ENCODE peak calls at places on chromosomes 5 and 9, in four cellular contexts. G is Peyer's patch; T is Panc1; L is CD8-positive, alpha-beta memory T cell. B is an unnamed sample.

GRCh38 chr5:134576386-134577021 is 51.0 kb downstream of the JADE2 start:
- DNase-seq in G (no peak), T (no peak), L (no peak), B (no peak)

GRCh38 chr5:9108156-9108555 is 437.7 kb downstream of the SEMA5A start:
- DNase-seq in G (no peak), T (no peak), L (no peak), B (no peak)

GRCh38 chr9:132519033-132519432 is 63.4 kb upstream of the BARHL1 start:
- DNase-seq in G (no peak), T (no peak), L (no peak), B (no peak)

GRCh38 chr5:59587489-59588337 is 305.8 kb downstream of the PDE4D start:
- DNase-seq in G (no peak), T (no peak), L (no peak), B (no peak)

GRCh38 chr9:4065054-4065453 is 234.8 kb downstream of the GLIS3 start:
- DNase-seq in G (no peak), T (no peak), L (no peak), B (no peak)

GRCh38 chr5:128245974-128246373 is 162.4 kb downstream of the SLC12A2 start:
- DNase-seq in G (no peak), T (no peak), L (no peak), B (no peak)

GRCh38 chr5:144504929-144505578 is 334.4 kb downstream of the KCTD16 start:
- DNase-seq in G (no peak), T (no peak), L (no peak), B (no peak)

GRCh38 chr5:91266184-91266705 is 116.9 kb downstream of the ARRDC3 start:
- DNase-seq in G (no peak), T (peak; percentile 53), L (no peak), B (no peak)

GRCh38 chr5:77620404-77620803 is 18.1 kb downstream of the OTP start:
- DNase-seq in G (no peak), T (no peak), L (no peak), B (no peak)

GRCh38 chr9:112970939-112971338 is 41.1 kb downstream of the ZNF883 start:
- DNase-seq in G (no peak), T (no peak), L (no peak), B (no peak)

GRCh38 chr5:72377920-72378635 is 57.9 kb downstream of the PTCD2 start:
- DNase-seq in G (no peak), T (no peak), L (no peak), B (no peak)

GRCh38 chr9:116585896-116586295 is 101.2 kb upstream of the TRIM32 start:
- DNase-seq in G (no peak), T (no peak), L (no peak), B (no peak)
- H3K27ac ChIP-seq in G (no peak overlapping the region), T (no peak overlapping the region), L (no peak overlapping the region), B (no peak overlapping the region)

DNA sequence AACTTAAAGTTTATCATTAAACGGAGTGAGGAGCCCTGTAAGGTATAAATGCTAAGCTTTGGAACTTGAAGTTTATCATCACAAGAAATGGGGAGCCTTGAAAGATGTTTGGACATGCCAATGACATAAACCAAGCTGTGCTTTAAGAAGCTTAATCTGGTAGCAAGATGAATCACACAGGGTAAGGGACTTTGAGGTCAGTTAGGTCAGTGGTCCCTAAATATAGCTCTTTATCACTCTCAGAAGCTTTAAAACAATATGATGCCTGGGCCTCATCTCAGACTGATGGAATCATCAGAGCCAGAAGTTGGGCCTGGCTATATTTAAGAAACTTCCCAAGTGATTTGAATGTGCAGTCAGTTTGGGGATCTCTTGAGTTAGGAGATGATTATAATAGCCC is 85.7 kb downstream of the TNC start:
- DNase-seq in G (no peak), T (no peak), L (no peak), B (no peak)
- H3K27ac ChIP-seq in G (no peak overlapping the region), T (no peak overlapping the region), L (no peak overlapping the region), B (no peak overlapping the region)

DNA sequence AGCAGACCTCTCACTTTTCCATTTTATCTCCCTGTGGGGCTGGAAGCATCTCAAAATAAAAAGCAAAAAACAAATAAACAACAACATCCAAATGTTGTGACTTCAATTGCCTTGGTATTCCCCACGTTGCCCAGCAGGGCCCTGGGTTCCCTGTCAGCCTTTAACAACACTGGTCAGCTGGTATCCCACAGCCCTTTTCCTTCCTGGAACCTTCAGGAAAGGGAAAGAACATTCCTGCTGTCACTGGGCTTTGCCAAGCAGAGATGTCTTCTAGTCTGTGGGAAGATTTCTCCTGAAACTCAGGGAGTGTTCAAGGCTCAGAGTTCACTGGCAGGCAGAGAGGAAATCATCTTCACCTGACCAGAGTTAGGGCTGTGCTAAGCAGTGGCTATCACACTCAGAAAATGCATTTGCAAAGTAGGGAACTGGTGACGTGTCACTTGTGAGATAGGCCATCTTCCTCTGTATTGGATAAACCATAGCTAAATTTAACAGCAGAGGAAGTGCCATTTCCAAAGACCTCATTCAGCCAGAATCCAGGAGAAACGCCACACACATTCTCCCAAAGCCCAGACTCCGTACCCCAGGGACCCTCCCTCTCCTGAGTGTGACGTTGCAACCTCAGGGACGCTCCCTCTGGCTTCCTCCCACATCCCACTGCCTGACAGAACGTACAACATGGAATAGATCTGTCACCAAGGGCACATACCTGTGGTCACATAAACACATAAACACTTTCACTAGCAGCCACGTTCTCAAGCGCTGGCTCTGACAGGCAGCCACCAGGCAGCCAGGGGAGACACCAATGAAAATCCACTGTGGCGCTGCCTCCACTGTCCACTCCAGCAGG is 274.0 kb upstream of the DAPK1 start:
- DNase-seq in G (no peak), T (no peak), L (no peak), B (no peak)
- H3K27ac ChIP-seq in G (no peak overlapping the region), T (no peak overlapping the region), L (no peak overlapping the region), B (no peak overlapping the region)

GRCh38 chr5:76249601-76250000 is 153.5 kb upstream of the IQGAP2 start:
- DNase-seq in G (no peak), T (no peak), L (no peak), B (no peak)

GRCh38 chr5:76250463-76250862 is 152.6 kb upstream of the IQGAP2 start:
- DNase-seq in G (no peak), T (no peak), L (no peak), B (no peak)

GRCh38 chr5:76245571-76245970 is 157.5 kb upstream of the IQGAP2 start:
- DNase-seq in G (no peak), T (no peak), L (no peak), B (no peak)
- H3K27ac ChIP-seq in G (no peak overlapping the region), T (no peak overlapping the region), L (no peak overlapping the region), B (no peak overlapping the region)

GRCh38 chr9:124019771-124020519 is 8.4 kb downstream of the LHX2 start:
- DNase-seq in G (no peak), T (no peak), L (no peak), B (no peak)

GRCh38 chr9:124020520-124021384 is 9.2 kb downstream of the LHX2 start:
- DNase-seq in G (no peak), T (no peak), L (no peak), B (no peak)

GRCh38 chr9:124024107-124024506 is 12.5 kb downstream of the LHX2 start:
- DNase-seq in G (no peak), T (no peak), L (no peak), B (no peak)

GRCh38 chr9:124021385-124021769 is 9.8 kb downstream of the LHX2 start:
- DNase-seq in G (no peak), T (no peak), L (no peak), B (no peak)

GRCh38 chr9:124022201-124023121 is 10.9 kb downstream of the LHX2 start:
- DNase-seq in G (no peak), T (no peak), L (no peak), B (no peak)
- H3K27ac ChIP-seq in G (no peak overlapping the region), T (no peak overlapping the region), L (no peak overlapping the region), B (no peak overlapping the region)

B was measured in CD4-positive, alpha-beta T cell.